ENCODE peak calls at places on chromosomes 12 and 14, in seven cellular contexts. D, M, Q, R, K, O and H are unnamed samples.

GRCh38 chr14:25381498-25381897 is 331.6 kb upstream of the STXBP6 start:
- DNase-seq in O (no peak), M (no peak), Q (no peak), K (no peak), R (no peak), D (no peak), H (no peak)

GRCh38 chr12:6825398-6826124 is 2.6 kb upstream of the P3H3 start:
- DNase-seq in K (peak), M (no peak), O (peak), R (peak), Q (peak), D (peak), H (peak)

GRCh38 chr12:131832393-131833231 is 4.4 kb downstream of the MMP17 start:
- DNase-seq in Q (peak), M (no peak), K (no peak), O (peak), D (peak), R (peak), H (no peak)

GRCh38 chr12:124939428-124940142 is 25.1 kb upstream of the UBC start:
- DNase-seq in M (no peak), Q (peak), D (peak), K (peak), R (peak), O (peak), H (peak)

GRCh38 chr12:29304388-29304787 is 76.6 kb downstream of the ERGIC2 start:
- DNase-seq in R (no peak), M (no peak), D (no peak), Q (no peak), K (no peak), O (no peak), H (no peak)

GRCh38 chr12:122834921-122835692 is at the start of gene HIP1R:
- DNase-seq in O (no peak), Q (peak), K (peak), D (no peak), R (peak), M (no peak), H (no peak)

GRCh38 chr14:77027538-77028383 is 747 bp downstream of the IRF2BPL start:
- DNase-seq in Q (peak), O (peak), R (peak), D (peak), K (peak), M (no peak), H (no peak)

GRCh38 chr12:68370006-68370590 is 37.9 kb upstream of the MDM1 start:
- DNase-seq in D (no peak), M (no peak), R (no peak), Q (no peak), K (no peak), O (no peak), H (no peak)

GRCh38 chr14:99950191-99950590 is 115.0 kb upstream of the EVL start:
- DNase-seq in M (no peak), Q (no peak), K (no peak), R (no peak), D (no peak), O (no peak), H (no peak)

GRCh38 chr14:50668008-50668851 is at the start of gene SAV1:
- DNase-seq in R (peak), K (peak), M (peak), O (peak), D (peak), Q (peak), H (peak)

GRCh38 chr12:110301065-110301806 is 20.2 kb downstream of the ATP2A2 start:
- DNase-seq in Q (no peak), M (no peak), K (no peak), D (no peak), R (no peak), O (no peak), H (no peak)

GRCh38 chr12:53221203-53222076 is 10.6 kb downstream of the RARG start:
- DNase-seq in O (no peak), K (peak), M (no peak), D (peak), R (peak), Q (peak), H (no peak)

GRCh38 chr12:104735801-104736200 is 222.3 kb downstream of the SLC41A2 start:
- DNase-seq in K (no peak), M (no peak), D (no peak), Q (no peak), R (no peak), O (no peak), H (no peak)

GRCh38 chr12:77974643-77975042 is 143.9 kb downstream of the NAV3 start:
- DNase-seq in M (no peak), Q (no peak), O (no peak), K (no peak), R (no peak), D (no peak), H (no peak)

GRCh38 chr12:114767906-114768697 is 84.1 kb upstream of the TBX3 start:
- DNase-seq in D (no peak), K (no peak), Q (no peak), O (no peak), R (no peak), M (no peak), H (no peak)

GRCh38 chr12:124927325-124928094 is 13.1 kb upstream of the UBC start:
- DNase-seq in R (peak), Q (peak), M (no peak), D (peak), K (peak), O (no peak), H (peak)

GRCh38 chr14:42269234-42269633 is 662.6 kb downstream of the LRFN5 start:
- DNase-seq in Q (no peak), D (no peak), O (no peak), M (no peak), K (no peak), R (no peak), H (no peak)

GRCh38 chr14:34436118-34436905 is 25.7 kb downstream of the SPTSSA start:
- DNase-seq in K (no peak), M (no peak), D (no peak), R (no peak), O (no peak), Q (no peak), H (no peak)

GRCh38 chr14:50957296-50957695 is 13.0 kb upstream of the PYGL start:
- DNase-seq in Q (no peak), R (no peak), D (no peak), O (no peak), K (no peak), M (no peak), H (no peak)

GRCh38 chr14:92998957-92999356 is 76.0 kb downstream of the CHGA start:
- DNase-seq in Q (no peak), O (no peak), D (peak), M (no peak), R (peak), K (no peak), H (no peak)

GRCh38 chr12:20259786-20260185 is 108.6 kb upstream of the PDE3A start:
- DNase-seq in R (no peak), K (no peak), Q (no peak), D (no peak), M (no peak), O (no peak), H (no peak)
- TF ChIP-seq CTCF in R (no peak), K (no peak), Q (no peak), D (no peak), M (no peak), O (no peak), H (no peak)

GRCh38 chr14:31930070-31930469 is 147.0 kb upstream of the ARHGAP5 start:
- DNase-seq in R (no peak), K (no peak), Q (no peak), D (no peak), M (no peak), O (no peak), H (no peak)

GRCh38 chr14:31930493-31931225 is 146.4 kb upstream of the ARHGAP5 start:
- DNase-seq in O (no peak), R (no peak), Q (no peak), D (no peak), M (peak), K (no peak), H (no peak)

GRCh38 chr14:31934767-31935266 is 142.3 kb upstream of the ARHGAP5 start:
- DNase-seq in Q (no peak), K (no peak), M (peak), R (peak), D (peak), O (no peak), H (no peak)

GRCh38 chr14:31933716-31934115 is 143.4 kb upstream of the ARHGAP5 start:
- DNase-seq in Q (no peak), M (no peak), R (no peak), O (no peak), D (no peak), K (no peak), H (no peak)

GRCh38 chr14:31932675-31933074 is 144.4 kb upstream of the ARHGAP5 start:
- DNase-seq in O (no peak), D (no peak), M (no peak), K (no peak), Q (no peak), R (no peak), H (no peak)
- TF ChIP-seq CTCF in O (no peak), D (no peak), M (no peak), K (no peak), Q (no peak), R (no peak), H (no peak)

DNA sequence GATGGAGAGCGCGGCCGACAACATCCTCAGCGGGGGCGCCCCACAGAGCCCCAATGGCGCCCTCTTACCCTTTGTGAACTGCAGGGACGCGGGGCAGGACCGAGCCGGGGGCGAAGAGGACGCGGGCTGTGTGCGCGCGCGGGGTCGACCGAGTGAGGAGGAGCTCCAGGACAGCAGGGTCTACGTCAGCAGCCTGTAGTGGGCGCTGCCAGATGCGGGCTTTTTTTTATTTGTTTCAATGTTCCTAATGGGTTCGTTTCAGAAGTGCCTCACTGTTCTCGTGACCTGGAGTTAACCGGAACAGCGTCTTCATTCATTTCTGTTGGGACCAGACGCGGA is 103.8 kb upstream of the FKBP4 start:
- DNase-seq in Q (no peak), K (peak), R (peak), O (no peak), M (no peak), D (no peak), H (no peak)
- TF ChIP-seq CTCF in Q (no peak), K (no peak), R (no peak), O (no peak), M (peak), D (no peak), H (no peak)

DNA sequence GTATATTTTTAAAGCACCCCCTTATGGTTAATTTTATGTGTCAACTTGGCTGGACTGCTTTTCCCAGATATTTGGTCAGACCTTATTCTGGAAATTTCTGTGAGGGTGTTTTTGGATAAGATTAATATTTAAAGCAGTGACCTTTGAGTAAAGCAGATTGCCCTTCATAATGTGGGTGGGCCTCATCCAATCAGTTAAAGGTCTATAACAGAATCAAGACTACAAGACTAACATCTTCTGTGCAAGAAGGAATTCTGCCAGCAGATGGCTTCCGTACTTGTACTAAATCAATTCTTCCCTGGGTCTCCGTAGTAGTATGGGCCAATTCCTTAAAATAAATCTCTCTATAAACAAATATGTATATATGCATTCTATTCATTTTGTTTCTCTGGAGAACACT is 257.6 kb downstream of the ETNK1 start:
- DNase-seq in R (no peak), O (no peak), M (no peak), K (no peak), Q (no peak), D (no peak), H (no peak)
- TF ChIP-seq CTCF in R (no peak), O (no peak), M (no peak), K (no peak), Q (no peak), D (no peak), H (no peak)

DNA sequence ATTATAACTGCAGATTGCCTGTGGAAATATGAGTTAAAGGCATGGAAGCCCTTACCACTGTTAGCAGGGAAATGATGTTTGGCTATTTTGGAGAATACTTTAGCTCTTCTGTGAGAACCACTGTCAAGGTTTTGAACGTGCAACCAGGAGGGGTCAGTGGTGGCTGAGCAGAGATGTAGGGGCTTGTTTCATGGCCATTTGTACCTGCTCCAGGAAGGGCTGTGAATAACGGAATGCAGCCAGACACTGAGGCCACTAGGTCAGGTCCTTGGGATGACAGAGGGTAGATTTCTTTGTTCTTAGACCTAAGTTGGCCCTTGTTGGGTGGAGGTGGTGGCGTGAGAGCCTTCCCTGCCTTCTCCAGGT is 8.3 kb downstream of the TRAF3 start:
- DNase-seq in R (no peak), Q (no peak), O (no peak), K (no peak), D (no peak), M (no peak), H (no peak)
- TF ChIP-seq CTCF in R (no peak), Q (no peak), O (no peak), K (no peak), D (no peak), M (no peak), H (no peak)

GRCh38 chr12:7966558-7966957 is 30.6 kb upstream of the SLC2A3 start:
- DNase-seq in K (no peak), M (no peak), D (no peak), O (no peak), Q (no peak), R (no peak), H (no peak)
- TF ChIP-seq CTCF in K (no peak), M (no peak), D (no peak), O (no peak), Q (no peak), R (no peak), H (no peak)

DNA sequence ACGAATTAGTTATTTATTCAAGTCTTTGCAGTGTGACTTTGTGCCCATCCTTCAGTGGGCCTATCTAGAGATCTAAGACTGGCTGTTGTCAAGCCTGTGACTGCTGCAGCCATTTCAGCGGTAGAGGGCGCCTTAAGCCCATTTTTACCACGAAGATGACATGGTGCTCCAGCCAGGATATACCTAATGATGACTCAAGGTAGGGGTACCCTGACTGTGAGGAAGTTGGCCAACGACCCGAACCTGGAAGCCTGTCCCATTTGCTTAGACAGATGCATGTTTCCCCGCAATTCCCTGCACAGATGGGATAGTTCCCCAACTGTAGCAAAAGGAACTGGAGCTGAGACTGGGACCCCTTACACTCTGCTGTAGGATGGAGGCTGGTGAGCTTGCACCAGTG is 41.3 kb downstream of the RAB3IP start:
- DNase-seq in R (peak), D (no peak), K (no peak), M (no peak), O (no peak), Q (no peak), H (no peak)
- TF ChIP-seq CTCF in R (no peak), D (no peak), K (no peak), M (peak), O (peak), Q (no peak), H (no peak)